ENCODE peak calls at places on chromosomes 7 and 10, in seven cellular contexts. Q is brain microvascular endothelial cell, N is PC-9, X is glutamatergic neuron, P is transverse colon, A is GM12878, I is A549. T is an unnamed sample.
A peak's percentile ranks its signal among the peaks of the same experiment; 100 is the strongest.

GRCh38 chr7:18276380-18276779 is 219.2 kb upstream of the HDAC9 start:
- DNase-seq in N (no peak), A (no peak), P (no peak), X (no peak), Q (no peak), I (no peak), T (no peak)

GRCh38 chr7:132002343-132002968 is 446.0 kb upstream of the PODXL start:
- DNase-seq in A (no peak), I (no peak), N (no peak), P (no peak), Q (no peak), X (no peak), T (peak; percentile 4)

GRCh38 chr7:103866919-103867318 is 122.5 kb downstream of the RELN start:
- DNase-seq in Q (no peak), X (no peak), A (no peak), P (no peak), I (no peak), N (no peak), T (no peak)

GRCh38 chr10:31744025-31744424 is 184.6 kb downstream of the ARHGAP12 start:
- DNase-seq in P (no peak), I (no peak), N (no peak), Q (no peak), A (no peak), X (no peak), T (no peak)

GRCh38 chr10:15486404-15486803 is 115.3 kb upstream of the FAM171A1 start:
- DNase-seq in X (no peak), A (no peak), N (no peak), I (no peak), Q (peak; percentile 54), P (no peak), T (no peak)

GRCh38 chr10:119079572-119080520 is 771 bp downstream of the EIF3A start:
- DNase-seq in Q (peak; percentile 67), X (peak; percentile 80), P (peak; percentile 81), N (peak; percentile 40), A (no peak), I (peak; percentile 80), T (peak; percentile 83)

GRCh38 chr7:45103958-45104843 is 7.3 kb downstream of the TBRG4 start:
- DNase-seq in Q (no peak), A (no peak), X (no peak), N (no peak), I (no peak), P (no peak), T (no peak)

GRCh38 chr7:150799741-150800575 is at the start of gene TMEM176B:
- DNase-seq in I (no peak), P (peak; percentile 76), A (no peak), N (no peak), X (no peak), Q (no peak), T (no peak)

GRCh38 chr7:47248797-47249196 is 333.1 kb downstream of the TNS3 start:
- DNase-seq in A (no peak), Q (no peak), N (no peak), P (no peak), X (no peak), I (no peak), T (no peak)

GRCh38 chr7:41993173-41993867 is 243.7 kb downstream of the GLI3 start:
- DNase-seq in A (no peak), N (peak; percentile 16), P (no peak), Q (peak; percentile 57), X (no peak), I (no peak), T (peak; percentile 16)

GRCh38 chr7:73647725-73648592 is 19.7 kb upstream of the VPS37D start:
- DNase-seq in Q (no peak), P (peak; percentile 83), X (peak; percentile 34), I (peak; percentile 43), A (no peak), N (no peak), T (no peak)

GRCh38 chr7:44095781-44096180 is 8.4 kb upstream of the AEBP1 start:
- DNase-seq in N (no peak), I (no peak), Q (no peak), P (no peak), A (no peak), X (no peak), T (no peak)

GRCh38 chr7:79035858-79036257 is 417.6 kb downstream of the MAGI2 start:
- DNase-seq in X (no peak), I (no peak), A (no peak), Q (no peak), P (no peak), N (no peak), T (no peak)
- TF ChIP-seq CTCF in X (no peak), I (no peak), A (no peak), Q (no peak), P (no peak), N (no peak), T (no peak)

GRCh38 chr10:12622016-12622415 is 272.7 kb downstream of the CAMK1D start:
- DNase-seq in N (no peak), Q (no peak), X (no peak), P (no peak), I (no peak), A (no peak), T (no peak)
- TF ChIP-seq CTCF in N (no peak), Q (no peak), X (no peak), P (no peak), I (no peak), A (no peak), T (no peak)

GRCh38 chr10:3836222-3836820 is 51.3 kb upstream of the KLF6 start:
- DNase-seq in I (no peak), X (no peak), P (no peak), A (peak; percentile 68), Q (no peak), N (no peak), T (no peak)
- TF ChIP-seq CTCF in I (no peak), X (no peak), P (no peak), A (no peak), Q (no peak), N (no peak), T (no peak)

DNA sequence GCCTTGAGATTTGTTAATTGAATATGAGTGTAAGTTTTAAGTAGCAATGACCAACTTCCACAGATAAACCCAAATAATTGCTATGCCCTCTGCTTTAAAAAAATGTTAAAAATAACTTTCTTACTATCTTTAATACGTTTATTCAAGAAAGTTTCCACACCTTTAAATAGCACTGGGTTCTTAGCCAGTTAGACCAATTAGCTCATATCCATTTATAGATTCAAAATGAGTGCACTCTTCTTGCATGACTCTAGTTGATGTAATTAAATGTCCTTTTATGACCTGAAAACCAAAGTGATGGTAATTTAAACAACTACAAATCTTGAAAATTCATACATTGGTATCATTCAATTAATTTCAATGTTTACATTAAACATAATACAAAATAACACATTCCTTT is 50.8 kb upstream of the CACNA2D1 start:
- DNase-seq in I (no peak), A (no peak), Q (no peak), X (no peak), N (no peak), P (no peak), T (no peak)
- TF ChIP-seq CTCF in I (no peak), A (no peak), Q (no peak), X (no peak), N (no peak), P (no peak), T (no peak)